ENCODE peak calls at places on chromosomes 5 and 9, in seven cellular contexts. R is upper lobe of right lung, B is non-pigmented ciliary epithelial cell, Y is astrocyte of the hippocampus, E is astrocyte of the spinal cord, Q is GM13976, F is iPS-NIHi11. J is an unnamed sample.

GRCh38 chr9:19127881-19128719 is 808 bp upstream of the PLIN2 start:
- DNase-seq in R (peak; percentile 71), B (no peak), Y (peak; percentile 44), E (peak; percentile 45), Q (no peak), F (no peak), J (peak; percentile 24)

GRCh38 chr9:21974542-21975409 is 19.4 kb downstream of the CDKN2A start:
- DNase-seq in R (no peak), B (no peak), Y (peak; percentile 90), E (peak; percentile 76), Q (peak; percentile 68), F (peak; percentile 82), J (peak; percentile 28)

GRCh38 chr9:35489313-35490154 is at the start of gene RUSC2:
- DNase-seq in R (peak; percentile 94), B (no peak), Y (peak; percentile 97), E (peak; percentile 93), Q (peak; percentile 53), F (peak; percentile 82), J (peak; percentile 41)

GRCh38 chr5:56083286-56083854 is 88.6 kb upstream of the IL6ST start:
- DNase-seq in R (no peak), B (no peak), Y (no peak), E (no peak), Q (no peak), F (no peak), J (no peak)

GRCh38 chr9:134655101-134655500 is 13.5 kb downstream of the COL5A1 start:
- DNase-seq in R (peak; percentile 48), B (no peak), Y (no peak), E (no peak), Q (no peak), F (no peak), J (no peak)

GRCh38 chr9:2780846-2781245 is 63.0 kb downstream of the PUM3 start:
- DNase-seq in R (no peak), B (no peak), Y (no peak), E (no peak), Q (no peak), F (no peak), J (no peak)

GRCh38 chr5:172245823-172246222 is 37.7 kb downstream of the UBTD2 start:
- DNase-seq in R (no peak), B (no peak), Y (no peak), E (no peak), Q (no peak), F (no peak), J (no peak)

GRCh38 chr9:124274738-124275137 is 17.0 kb downstream of the NEK6 start:
- DNase-seq in R (no peak), B (no peak), Y (no peak), E (no peak), Q (no peak), F (no peak), J (no peak)

GRCh38 chr9:123656565-123656964 is 273.4 kb downstream of the DENND1A start:
- DNase-seq in R (no peak), B (no peak), Y (peak; percentile 75), E (peak; percentile 51), Q (no peak), F (no peak), J (no peak)

GRCh38 chr5:148976569-148977321 is 86.1 kb downstream of the SH3TC2 start:
- DNase-seq in R (no peak), B (no peak), Y (peak; percentile 58), E (peak; percentile 80), Q (no peak), F (peak; percentile 36), J (no peak)

GRCh38 chr5:15571618-15572017 is 71.6 kb downstream of the FBXL7 start:
- DNase-seq in R (no peak), B (no peak), Y (no peak), E (no peak), Q (no peak), F (no peak), J (no peak)

GRCh38 chr5:82339744-82340143 is 61.6 kb upstream of the RPS23 start:
- DNase-seq in R (no peak), B (no peak), Y (no peak), E (no peak), Q (no peak), F (no peak), J (no peak)

GRCh38 chr9:93967020-93967803 is 12.1 kb upstream of the BARX1 start:
- DNase-seq in R (no peak), B (no peak), Y (no peak), E (no peak), Q (peak; percentile 11), F (no peak), J (no peak)

GRCh38 chr5:67361932-67362729 is 165.5 kb upstream of the CD180 start:
- DNase-seq in R (no peak), B (peak; percentile 31), Y (peak; percentile 79), E (peak; percentile 82), Q (no peak), F (no peak), J (no peak)

GRCh38 chr5:132294728-132295504 is 722 bp downstream of the SLC22A4 start:
- DNase-seq in R (peak; percentile 85), B (peak; percentile 55), Y (peak; percentile 81), E (peak; percentile 74), Q (no peak), F (peak; percentile 49), J (no peak)

GRCh38 chr5:93421987-93422391 is 159.0 kb downstream of the NR2F1-AS1 start:
- DNase-seq in R (no peak), B (no peak), Y (peak; percentile 44), E (peak; percentile 43), Q (no peak), F (no peak), J (no peak)

GRCh38 chr5:65102826-65103673 is 334.3 kb downstream of the CWC27 start:
- DNase-seq in R (peak; percentile 86), B (no peak), Y (peak; percentile 81), E (peak; percentile 74), Q (peak; percentile 82), F (peak; percentile 68), J (peak; percentile 63)

GRCh38 chr5:102216559-102217157 is 79.4 kb downstream of the SLCO4C1 start:
- DNase-seq in R (no peak), B (no peak), Y (no peak), E (no peak), Q (no peak), F (peak; percentile 11), J (no peak)

GRCh38 chr9:126149661-126150060 is 177.0 kb upstream of the MVB12B start:
- DNase-seq in R (peak; percentile 18), B (no peak), Y (no peak), E (no peak), Q (no peak), F (no peak), J (no peak)

GRCh38 chr5:72407541-72407940 is 87.4 kb downstream of the PTCD2 start:
- DNase-seq in R (no peak), B (no peak), Y (no peak), E (no peak), Q (no peak), F (no peak), J (no peak)

GRCh38 chr5:88813805-88814584 is 69.0 kb downstream of the MEF2C start:
- DNase-seq in R (no peak), B (no peak), Y (no peak), E (no peak), Q (no peak), F (no peak), J (no peak)

GRCh38 chr9:27645166-27645840 is 72.0 kb upstream of the C9orf72 start:
- DNase-seq in R (no peak), B (no peak), Y (no peak), E (no peak), Q (no peak), F (no peak), J (no peak)

GRCh38 chr5:111461261-111461671 is 51.1 kb downstream of the STARD4 start:
- DNase-seq in R (no peak), B (no peak), Y (peak; percentile 76), E (peak; percentile 6), Q (no peak), F (peak; percentile 65), J (no peak)

GRCh38 chr5:17154211-17154996 is 63.0 kb upstream of the BASP1 start:
- DNase-seq in R (no peak), B (peak; percentile 83), Y (peak; percentile 47), E (peak; percentile 68), Q (no peak), F (no peak), J (no peak)

GRCh38 chr9:124295097-124295794 is 37.5 kb downstream of the NEK6 start:
- DNase-seq in R (no peak), B (no peak), Y (no peak), E (no peak), Q (no peak), F (no peak), J (no peak)

GRCh38 chr5:138273834-138274188 is 610 bp downstream of the GFRA3 start:
- DNase-seq in R (no peak), B (no peak), Y (no peak), E (no peak), Q (no peak), F (no peak), J (no peak)

GRCh38 chr5:177507596-177508216 is 1.9 kb downstream of the DOK3 start:
- DNase-seq in R (no peak), B (no peak), Y (no peak), E (no peak), Q (no peak), F (no peak), J (no peak)

GRCh38 chr5:142320851-142321560 is 3.8 kb downstream of the SPRY4 start:
- DNase-seq in R (no peak), B (no peak), Y (peak; percentile 36), E (peak; percentile 30), Q (no peak), F (no peak), J (no peak)

GRCh38 chr5:81776258-81776657 is 25.4 kb upstream of the SSBP2 start:
- DNase-seq in R (no peak), B (no peak), Y (no peak), E (no peak), Q (no peak), F (no peak), J (no peak)

GRCh38 chr9:133635098-133635497 is 1.1 kb upstream of the DBH start:
- DNase-seq in R (no peak), B (no peak), Y (no peak), E (no peak), Q (no peak), F (no peak), J (no peak)

GRCh38 chr5:159099049-159099760 is 511 bp downstream of the EBF1 start:
- DNase-seq in R (peak; percentile 66), B (peak; percentile 11), Y (peak; percentile 84), E (peak; percentile 67), Q (peak; percentile 59), F (peak; percentile 67), J (peak; percentile 75)

GRCh38 chr9:6552033-6552737 is 93.3 kb downstream of the GLDC start:
- DNase-seq in R (no peak), B (no peak), Y (peak; percentile 69), E (peak; percentile 92), Q (no peak), F (no peak), J (no peak)

GRCh38 chr5:130545291-130545690 is 619.8 kb downstream of the HINT1 start:
- DNase-seq in R (no peak), B (no peak), Y (no peak), E (no peak), Q (no peak), F (no peak), J (no peak)

GRCh38 chr5:61167382-61167781 is 5.1 kb upstream of the SMIM15 start:
- DNase-seq in R (no peak), B (no peak), Y (peak; percentile 71), E (peak; percentile 55), Q (peak; percentile 53), F (peak; percentile 39), J (no peak)

GRCh38 chr9:19216466-19216865 is 14.0 kb upstream of the DENND4C start:
- DNase-seq in R (no peak), B (no peak), Y (no peak), E (no peak), Q (no peak), F (no peak), J (no peak)

GRCh38 chr5:107736608-107737007 is 65.9 kb upstream of the EFNA5 start:
- DNase-seq in R (no peak), B (peak; percentile 41), Y (peak; percentile 43), E (peak; percentile 72), Q (no peak), F (no peak), J (no peak)

GRCh38 chr5:66169534-66169933 is 25.4 kb downstream of the SREK1 start:
- DNase-seq in R (no peak), B (no peak), Y (no peak), E (no peak), Q (no peak), F (no peak), J (no peak)

J was measured in germinal center.